ENCODE peak calls at places on chromosomes 2 and 18, in six cellular contexts. A is BE2C, U is psoas muscle, H is lower lobe of right lung, D is AG09309, B is body of pancreas. V is an unnamed sample.

GRCh38 chr2:129902731-129903585 is 76.5 kb upstream of the RAB6C start:
- DNase-seq in A (peak; percentile 31), U (no peak), H (no peak), D (no peak), B (no peak), V (no peak)

GRCh38 chr2:177239934-177240600 is 24.5 kb downstream of the NFE2L2 start:
- DNase-seq in A (no peak), U (no peak), H (no peak), D (no peak), B (no peak), V (no peak)

GRCh38 chr2:46167924-46168323 is 129.3 kb upstream of the EPAS1 start:
- DNase-seq in A (no peak), U (no peak), H (no peak), D (no peak), B (no peak), V (no peak)

GRCh38 chr2:9418746-9419145 is 4.6 kb downstream of the ITGB1BP1 start:
- DNase-seq in A (no peak), U (no peak), H (no peak), D (no peak), B (no peak), V (no peak)

GRCh38 chr2:170339324-170339723 is 161.4 kb downstream of the MYO3B start:
- DNase-seq in A (no peak), U (no peak), H (no peak), D (no peak), B (no peak), V (no peak)

GRCh38 chr2:224366269-224366668 is 35.6 kb downstream of the FAM124B start:
- DNase-seq in A (no peak), U (no peak), H (no peak), D (no peak), B (no peak), V (no peak)

GRCh38 chr2:217412299-217412698 is 552.4 kb upstream of the TNP1 start:
- DNase-seq in A (no peak), U (no peak), H (no peak), D (no peak), B (no peak), V (no peak)

GRCh38 chr2:193687195-193687594 is 1492.5 kb upstream of the TMEFF2 start:
- DNase-seq in A (no peak), U (no peak), H (no peak), D (no peak), B (no peak), V (no peak)

GRCh38 chr2:161388146-161388779 is 27.8 kb upstream of the TBR1 start:
- DNase-seq in A (no peak), U (no peak), H (no peak), D (no peak), B (no peak), V (no peak)

GRCh38 chr2:38394903-38395341 is 17.8 kb upstream of the ATL2 start:
- DNase-seq in A (no peak), U (no peak), H (no peak), D (peak; percentile 45), B (no peak), V (no peak)

GRCh38 chr2:185807351-185807750 is 68.7 kb downstream of the FSIP2 start:
- DNase-seq in A (no peak), U (no peak), H (no peak), D (no peak), B (no peak), V (no peak)

GRCh38 chr2:232420463-232421188 is 14.0 kb downstream of the ALPG start:
- DNase-seq in A (no peak), U (no peak), H (peak; percentile 58), D (no peak), B (peak; percentile 49), V (peak; percentile 64)

GRCh38 chr18:39523281-39523680 is 1957.7 kb upstream of the CELF4 start:
- DNase-seq in A (no peak), U (no peak), H (no peak), D (no peak), B (no peak), V (peak; percentile 42)

GRCh38 chr18:8176554-8176953 is 432.7 kb upstream of the RAB12 start:
- DNase-seq in A (no peak), U (no peak), H (no peak), D (no peak), B (peak; percentile 62), V (no peak)

GRCh38 chr18:13418013-13418710 is 199.6 kb downstream of the LDLRAD4 start:
- DNase-seq in A (no peak), U (no peak), H (no peak), D (no peak), B (no peak), V (no peak)

GRCh38 chr2:41881249-41881648 is 166.6 kb upstream of the PKDCC start:
- DNase-seq in A (no peak), U (no peak), H (no peak), D (no peak), B (no peak), V (no peak)

GRCh38 chr2:186328848-186329247 is 157.2 kb upstream of the ZC3H15 start:
- DNase-seq in A (no peak), U (no peak), H (no peak), D (peak; percentile 7), B (no peak), V (no peak)

GRCh38 chr18:53861185-53861584 is 363.3 kb downstream of the MBD2 start:
- DNase-seq in A (no peak), U (no peak), H (no peak), D (no peak), B (no peak), V (no peak)

GRCh38 chr2:183010112-183010511 is 28.1 kb downstream of the NCKAP1 start:
- DNase-seq in A (peak; percentile 16), U (peak; percentile 55), H (no peak), D (no peak), B (no peak), V (no peak)

GRCh38 chr2:171726841-171727460 is 39.7 kb downstream of the DYNC1I2 start:
- DNase-seq in A (no peak), U (no peak), H (no peak), D (no peak), B (no peak), V (no peak)

GRCh38 chr2:25204190-25204838 is 35.9 kb upstream of the POMC start:
- DNase-seq in A (no peak), U (no peak), H (no peak), D (no peak), B (no peak), V (no peak)
- TF ChIP-seq CTCF in A (no peak), U (no peak), H (no peak), D (no peak), B (no peak), V (no peak)

GRCh38 chr2:213243189-213244044 is 40.8 kb upstream of the SPAG16 start:
- DNase-seq in A (no peak), U (no peak), H (no peak), D (no peak), B (no peak), V (no peak)
- H3K4me3 ChIP-seq in A (no peak overlapping the region), U (no peak overlapping the region), H (no peak overlapping the region), D (no peak overlapping the region), B (no peak overlapping the region), V (no peak overlapping the region)

DNA sequence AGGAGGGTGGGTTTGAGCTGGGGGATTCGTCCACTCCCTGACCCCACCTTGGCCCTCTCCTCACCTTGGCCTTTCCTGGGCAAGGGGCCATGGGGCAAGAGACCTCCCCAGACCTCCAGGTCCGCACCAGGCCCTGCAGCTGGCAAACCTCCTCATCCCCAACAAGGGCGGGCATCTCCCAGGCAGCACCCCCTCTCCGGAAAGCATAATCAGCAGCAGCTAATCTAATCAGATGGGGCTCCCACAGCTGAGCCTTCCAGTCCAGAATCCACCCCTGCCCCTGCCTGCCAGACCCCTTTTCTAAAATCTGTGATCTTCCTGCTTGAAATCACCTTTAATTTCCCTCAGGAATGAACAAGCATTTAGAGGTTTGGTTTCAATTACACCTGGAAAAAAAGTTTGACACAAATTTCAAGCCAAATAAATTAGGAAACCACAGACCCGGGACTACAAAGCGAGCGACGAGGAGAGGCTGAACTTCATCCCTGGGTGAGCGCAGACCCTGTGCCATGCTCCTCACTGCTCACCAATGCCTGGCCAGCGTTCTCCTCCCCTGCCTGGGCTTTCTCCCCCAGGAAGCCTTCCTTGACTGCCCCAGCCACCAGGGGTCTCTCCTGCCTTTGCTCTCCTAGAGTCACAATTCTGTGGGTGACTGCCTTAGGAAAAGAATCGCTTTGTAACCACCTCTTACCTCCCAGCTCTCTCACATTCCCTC is 143.0 kb upstream of the MYCN start:
- DNase-seq in A (peak; percentile 30), U (no peak), H (no peak), D (no peak), B (no peak), V (peak; percentile 70)
- TF ChIP-seq CTCF in A (peak; percentile 56), U (no peak), H (no peak), D (no peak), B (no peak), V (peak; percentile 62)

DNA sequence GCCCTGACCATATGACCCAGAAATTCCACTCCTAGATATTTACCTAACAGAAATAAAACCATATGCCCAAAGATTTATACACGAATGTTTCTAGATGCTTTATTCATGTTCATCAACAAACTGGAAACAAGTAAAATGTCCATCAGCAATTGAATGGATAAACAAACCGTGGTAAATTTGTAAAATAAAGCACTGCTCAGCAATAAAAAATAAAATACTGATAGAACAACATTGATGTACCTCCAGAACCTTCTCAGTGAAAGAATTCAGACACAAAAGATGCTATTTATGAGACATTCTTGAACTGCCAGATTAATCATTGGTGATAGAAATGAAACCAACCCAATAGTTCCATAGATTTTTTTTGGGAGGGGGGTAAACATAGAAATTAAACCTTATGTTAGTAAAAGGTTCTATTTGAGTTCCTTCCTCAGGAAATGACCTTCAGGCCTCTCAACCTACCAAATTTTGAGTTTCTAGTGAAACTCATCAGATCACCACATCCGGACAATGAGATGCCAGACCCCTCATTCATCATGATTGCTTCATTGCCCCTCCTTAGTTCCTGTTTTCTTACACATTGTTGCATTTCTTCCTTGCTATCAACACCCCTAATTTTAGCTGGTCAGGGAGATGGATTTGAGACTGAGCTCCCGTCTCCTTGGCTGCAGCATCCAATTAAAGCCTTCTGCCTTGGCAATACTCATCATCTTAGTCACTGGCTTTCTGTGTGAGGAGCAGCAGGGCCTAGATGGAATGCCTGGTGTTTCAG is 203.5 kb downstream of the LPIN1 start:
- DNase-seq in A (no peak), U (no peak), H (no peak), D (no peak), B (no peak), V (no peak)
- H3K4me3 ChIP-seq in A (no peak overlapping the region), U (no peak overlapping the region), H (no peak overlapping the region), D (no peak overlapping the region), B (no peak overlapping the region), V (no peak overlapping the region)

DNA sequence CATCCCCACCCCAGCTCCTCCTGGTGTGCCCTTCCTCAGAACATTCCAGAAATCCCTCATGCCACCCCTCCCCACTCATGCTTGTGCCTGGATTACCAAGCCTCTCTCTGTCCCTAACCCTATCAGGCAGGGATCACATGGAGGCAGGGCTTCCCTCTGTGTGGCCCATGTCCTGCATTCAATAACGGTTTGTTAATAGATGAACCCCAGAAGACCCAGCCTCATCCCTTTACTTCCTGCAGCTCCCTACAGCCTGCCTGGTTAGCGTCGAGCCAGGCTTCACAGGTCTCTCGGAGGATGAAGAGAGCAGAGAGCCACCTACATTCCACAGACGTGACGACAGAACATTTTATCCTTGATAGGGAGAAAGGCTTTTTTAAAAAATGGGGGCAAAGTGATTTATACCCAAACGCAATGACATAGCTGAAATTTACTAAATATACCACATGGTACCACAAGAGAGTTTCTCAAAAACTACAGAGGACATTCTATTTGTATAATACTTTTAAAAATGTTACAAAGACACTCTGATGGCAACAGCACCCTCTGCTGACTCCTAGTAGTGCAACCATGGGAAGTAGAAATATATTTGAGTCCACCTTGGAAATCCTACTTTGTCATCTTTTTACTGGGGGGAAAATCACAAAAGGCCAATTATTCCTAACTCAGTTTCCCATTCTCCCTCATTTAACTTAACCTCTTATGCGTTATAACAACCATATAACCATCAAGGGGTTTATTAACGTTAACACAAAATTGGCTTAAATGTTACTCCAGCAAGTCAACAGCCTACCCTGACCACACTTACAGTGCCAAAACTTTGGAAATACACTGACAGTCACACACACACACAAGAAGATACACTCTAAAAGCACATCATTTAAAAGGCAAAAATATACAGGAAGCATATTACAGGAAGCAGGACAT is 30.7 kb downstream of the FBXO15 start:
- DNase-seq in A (no peak), U (no peak), H (no peak), D (peak; percentile 24), B (peak; percentile 24), V (no peak)
- TF ChIP-seq CTCF in A (peak; percentile 55), U (peak; percentile 36), H (peak; percentile 53), D (peak; percentile 80), B (peak; percentile 47), V (peak; percentile 49)

V was measured in Caco-2.